ENCODE peak calls at places on chromosomes 5 and 9, in five cellular contexts. One of them, this sample, is unnamed. For H3K9me3, the result is how much of the 10 kb centered on the place peaks cover.

GRCh38 chr9:113990570-113990907 is 87.6 kb downstream of the AMBP start:
- DNase-seq in ovary: no peak
- DNase-seq in H1: no peak
- DNase-seq in transverse colon: no peak
- DNase-seq in A549: no peak
- DNase-seq in this sample: no peak

GRCh38 chr5:107389130-107389553 is 281.6 kb downstream of the EFNA5 start:
- DNase-seq in ovary: no peak
- DNase-seq in H1: no peak
- DNase-seq in transverse colon: peak
- DNase-seq in A549: no peak
- DNase-seq in this sample: no peak

GRCh38 chr5:80034559-80034958 is 589 bp upstream of the THBS4 start:
- DNase-seq in ovary: no peak
- DNase-seq in H1: no peak
- DNase-seq in transverse colon: no peak
- DNase-seq in A549: no peak
- DNase-seq in this sample: no peak

GRCh38 chr5:117889592-117889991 is 1098.8 kb downstream of the DTWD2 start:
- DNase-seq in ovary: no peak
- DNase-seq in H1: no peak
- DNase-seq in transverse colon: no peak
- DNase-seq in A549: no peak
- DNase-seq in this sample: no peak

GRCh38 chr5:148224131-148224742 is 14.1 kb upstream of the MARCOL start:
- DNase-seq in ovary: no peak
- DNase-seq in H1: no peak
- DNase-seq in transverse colon: no peak
- DNase-seq in A549: no peak
- DNase-seq in this sample: no peak

GRCh38 chr5:125987677-125988255 is 435.4 kb upstream of the GRAMD2B start:
- DNase-seq in ovary: no peak
- DNase-seq in H1: no peak
- DNase-seq in transverse colon: no peak
- DNase-seq in A549: no peak
- DNase-seq in this sample: no peak

GRCh38 chr5:6432206-6432605 is 16.5 kb upstream of the UBE2QL1 start:
- DNase-seq in ovary: no peak
- DNase-seq in H1: no peak
- DNase-seq in transverse colon: no peak
- DNase-seq in A549: no peak
- DNase-seq in this sample: no peak

GRCh38 chr5:126544087-126544740 is 50.8 kb downstream of the ALDH7A1 start:
- DNase-seq in ovary: no peak
- DNase-seq in H1: peak
- DNase-seq in transverse colon: peak
- DNase-seq in A549: peak
- DNase-seq in this sample: no peak

GRCh38 chr9:19488721-19489120 is 79.9 kb downstream of the ACER2 start:
- DNase-seq in ovary: no peak
- DNase-seq in H1: no peak
- DNase-seq in transverse colon: no peak
- DNase-seq in A549: no peak
- DNase-seq in this sample: no peak

GRCh38 chr5:9613360-9613759 is 16.8 kb downstream of the TAS2R1 start:
- DNase-seq in ovary: no peak
- DNase-seq in H1: no peak
- DNase-seq in transverse colon: no peak
- DNase-seq in A549: no peak
- DNase-seq in this sample: no peak

GRCh38 chr5:443239-444151 is 519 bp downstream of the EXOC3 start:
- DNase-seq in ovary: peak
- DNase-seq in H1: no peak
- DNase-seq in transverse colon: peak
- DNase-seq in A549: peak
- DNase-seq in this sample: peak

GRCh38 chr9:127683723-127684122 is 23.1 kb upstream of the CFAP157 start:
- DNase-seq in ovary: no peak
- DNase-seq in H1: no peak
- DNase-seq in transverse colon: no peak
- DNase-seq in A549: no peak
- DNase-seq in this sample: no peak

GRCh38 chr9:79477955-79478751 is 93.6 kb upstream of the TLE4 start:
- DNase-seq in ovary: no peak
- DNase-seq in H1: peak
- DNase-seq in transverse colon: peak
- DNase-seq in A549: no peak
- DNase-seq in this sample: no peak

GRCh38 chr5:6591671-6592288 is 41.1 kb downstream of the NSUN2 start:
- DNase-seq in ovary: no peak
- DNase-seq in H1: no peak
- DNase-seq in transverse colon: no peak
- DNase-seq in A549: no peak
- DNase-seq in this sample: no peak

GRCh38 chr9:114080773-114081440 is 2.8 kb upstream of the AMBP start:
- DNase-seq in ovary: no peak
- DNase-seq in H1: no peak
- DNase-seq in transverse colon: peak
- DNase-seq in A549: peak
- DNase-seq in this sample: peak

GRCh38 chr5:171606414-171607024 is 179.1 kb upstream of the SMIM23 start:
- DNase-seq in ovary: no peak
- DNase-seq in H1: no peak
- DNase-seq in transverse colon: no peak
- DNase-seq in A549: no peak
- DNase-seq in this sample: no peak

GRCh38 chr5:54186912-54187445 is 123.4 kb downstream of the ARL15 start:
- DNase-seq in ovary: no peak
- DNase-seq in H1: no peak
- DNase-seq in transverse colon: no peak
- DNase-seq in A549: no peak
- DNase-seq in this sample: no peak

GRCh38 chr9:126650404-126650804 is 36.7 kb downstream of the LMX1B start:
- DNase-seq in ovary: no peak
- DNase-seq in H1: no peak
- DNase-seq in transverse colon: no peak
- DNase-seq in A549: no peak
- DNase-seq in this sample: no peak

GRCh38 chr5:136082390-136083193 is 50.1 kb upstream of the SMAD5 start:
- DNase-seq in ovary: peak
- DNase-seq in H1: peak
- DNase-seq in transverse colon: peak
- DNase-seq in A549: peak
- DNase-seq in this sample: peak

GRCh38 chr5:38258037-38258318 is 381 bp upstream of the EGFLAM start:
- DNase-seq in ovary: no peak
- DNase-seq in H1: no peak
- DNase-seq in transverse colon: no peak
- DNase-seq in A549: no peak
- DNase-seq in this sample: no peak

GRCh38 chr5:126055348-126055729 is 367.9 kb upstream of the GRAMD2B start:
- DNase-seq in ovary: no peak
- DNase-seq in H1: no peak
- DNase-seq in transverse colon: no peak
- DNase-seq in A549: no peak
- DNase-seq in this sample: no peak

GRCh38 chr9:976805-977360 is 428 bp downstream of the DMRT3 start:
- DNase-seq in ovary: no peak
- DNase-seq in H1: peak
- DNase-seq in transverse colon: no peak
- DNase-seq in A549: peak
- DNase-seq in this sample: no peak

GRCh38 chr5:43140286-43140685 is 19.6 kb downstream of the ZNF131 start:
- DNase-seq in ovary: no peak
- DNase-seq in H1: no peak
- DNase-seq in transverse colon: no peak
- DNase-seq in A549: no peak
- DNase-seq in this sample: no peak

GRCh38 chr5:78984020-78984610 is 995 bp downstream of the ARSB start:
- DNase-seq in ovary: no peak
- DNase-seq in H1: no peak
- DNase-seq in transverse colon: no peak
- DNase-seq in A549: no peak
- DNase-seq in this sample: no peak

GRCh38 chr5:14667770-14668169 is 3.3 kb downstream of the OTULIN start:
- DNase-seq in ovary: no peak
- DNase-seq in H1: no peak
- DNase-seq in transverse colon: no peak
- DNase-seq in A549: no peak
- DNase-seq in this sample: no peak

DNA sequence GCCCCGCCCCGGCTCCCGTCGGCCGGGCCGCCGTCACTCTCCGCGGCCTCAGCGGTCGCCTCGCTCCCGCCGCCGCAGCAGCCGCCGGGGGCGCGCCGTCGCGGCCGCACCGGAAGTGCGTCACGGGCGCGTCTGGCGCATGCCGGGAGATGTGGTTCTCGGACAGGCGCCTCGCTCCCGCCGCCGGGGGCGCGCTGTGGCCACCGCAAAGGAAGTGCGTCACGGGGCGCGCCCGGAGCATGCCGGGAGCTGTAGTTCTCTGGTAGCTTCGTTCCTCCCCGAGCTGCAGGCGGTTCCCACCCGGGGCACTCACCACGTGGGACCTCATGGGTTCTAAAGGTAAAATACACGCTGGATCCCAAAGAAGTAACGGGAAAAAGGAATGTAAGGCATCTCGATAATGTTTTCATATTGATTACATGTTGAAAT is at the start of gene UBAC1:
- DNase-seq in ovary: peak
- DNase-seq in H1: peak
- DNase-seq in transverse colon: peak
- DNase-seq in A549: peak
- DNase-seq in this sample: peak
- TF ChIP-seq EP300 in ovary: peak
- TF ChIP-seq EP300 in H1: no peak
- TF ChIP-seq EP300 in transverse colon: no peak
- TF ChIP-seq EP300 in A549: no peak
- TF ChIP-seq EP300 in this sample: no peak

DNA sequence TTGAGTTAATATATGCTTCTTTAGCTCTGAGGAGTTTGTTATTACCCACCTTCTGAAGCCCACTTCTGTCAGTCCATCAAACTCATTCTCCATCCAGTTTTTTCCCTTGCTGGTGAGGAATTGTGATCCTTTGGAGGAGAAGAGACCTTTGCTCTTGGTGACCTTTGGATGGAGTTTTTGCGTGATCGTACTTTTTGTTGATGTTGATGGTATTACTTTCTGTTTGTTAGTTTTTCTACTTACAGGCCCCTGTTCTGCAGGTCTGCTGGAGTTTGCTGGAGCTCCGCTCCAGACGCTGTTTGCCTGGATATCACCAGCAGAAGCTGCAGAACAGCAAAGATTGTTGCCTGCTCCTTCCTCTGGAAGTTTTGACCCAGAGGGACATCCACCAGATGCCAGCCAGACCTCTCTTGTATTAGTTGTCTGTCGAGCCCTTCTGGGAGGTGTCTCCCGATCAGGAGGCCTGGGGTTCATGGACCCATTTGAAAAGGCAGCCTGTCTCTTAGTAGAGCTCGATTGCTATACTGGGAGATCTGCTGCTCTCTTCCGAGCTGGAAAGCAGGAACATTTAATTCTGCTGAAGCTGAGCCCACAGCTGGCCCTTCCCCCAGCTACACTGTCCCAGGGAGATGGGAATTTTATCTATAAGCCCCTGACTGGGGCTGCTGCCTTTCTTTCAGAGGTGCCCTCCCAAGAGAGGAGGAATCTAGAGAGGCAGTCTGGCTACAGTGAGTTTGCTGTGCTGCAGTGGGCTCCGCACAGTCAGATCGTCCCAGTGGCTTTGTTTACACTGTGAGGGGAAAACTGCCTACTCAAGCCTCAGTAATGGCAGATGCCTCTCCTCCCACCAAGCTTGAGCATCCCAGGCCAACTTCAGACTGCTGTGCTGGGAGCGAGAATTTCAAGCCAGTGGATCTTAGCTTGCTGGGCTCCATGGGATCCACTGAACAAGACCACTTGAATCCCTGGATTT is 445.5 kb downstream of the MAN2A1 start:
- DNase-seq in ovary: no peak
- DNase-seq in H1: no peak
- DNase-seq in transverse colon: no peak
- DNase-seq in A549: no peak
- DNase-seq in this sample: no peak
- H3K9me3 ChIP-seq in ovary: under half
- H3K9me3 ChIP-seq in H1: under half
- H3K9me3 ChIP-seq in transverse colon: under half
- H3K9me3 ChIP-seq in A549: under half
- H3K9me3 ChIP-seq in this sample: under half

DNA sequence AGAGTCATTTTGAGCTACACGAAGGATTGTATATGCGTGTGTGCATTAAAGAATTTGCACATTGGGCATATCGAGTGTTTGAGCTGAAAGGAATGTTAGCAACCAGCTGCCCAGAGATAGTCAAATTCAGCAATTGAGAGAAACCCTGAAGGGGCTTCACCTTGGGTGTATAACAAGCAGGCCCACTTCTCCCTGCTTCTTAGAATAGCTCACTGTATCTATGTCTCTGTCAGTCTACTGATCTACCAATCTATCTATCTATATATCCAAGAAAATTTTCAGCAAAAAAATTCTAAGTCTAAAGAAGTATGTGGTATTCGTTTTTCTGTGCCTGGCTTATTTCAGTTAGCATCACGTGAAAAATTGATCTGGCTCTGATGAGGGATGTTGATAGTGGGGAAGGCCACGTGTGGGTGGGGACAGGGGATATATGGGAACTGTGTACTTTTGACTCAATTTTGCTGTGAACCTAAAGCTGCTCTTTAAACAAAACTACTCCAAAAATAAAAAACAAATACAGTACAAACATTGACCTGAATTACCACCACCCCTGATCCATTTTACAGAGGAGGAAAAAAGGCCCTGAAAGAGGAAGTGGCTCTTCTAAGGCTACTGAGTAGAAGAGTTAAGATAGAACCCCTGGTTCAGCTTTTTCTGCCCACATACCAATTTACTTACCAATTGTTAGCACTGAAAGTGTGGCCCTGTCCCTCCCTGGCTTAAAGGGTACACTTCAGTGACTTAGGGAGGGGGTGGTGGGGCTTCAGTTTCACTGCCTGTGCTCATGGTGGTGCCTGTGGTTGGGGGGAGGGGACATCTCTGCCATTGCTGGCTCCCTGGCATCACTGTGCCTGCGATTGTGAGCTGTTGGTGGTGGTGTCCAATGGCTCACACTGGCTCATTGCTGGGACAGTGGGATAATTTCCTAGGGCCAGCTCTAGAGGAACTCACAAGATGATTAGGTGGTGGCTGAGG is 141.8 kb downstream of the DOCK2 start:
- DNase-seq in ovary: no peak
- DNase-seq in H1: no peak
- DNase-seq in transverse colon: no peak
- DNase-seq in A549: no peak
- DNase-seq in this sample: no peak
- TF ChIP-seq EP300 in ovary: no peak
- TF ChIP-seq EP300 in H1: no peak
- TF ChIP-seq EP300 in transverse colon: no peak
- TF ChIP-seq EP300 in A549: no peak
- TF ChIP-seq EP300 in this sample: no peak

DNA sequence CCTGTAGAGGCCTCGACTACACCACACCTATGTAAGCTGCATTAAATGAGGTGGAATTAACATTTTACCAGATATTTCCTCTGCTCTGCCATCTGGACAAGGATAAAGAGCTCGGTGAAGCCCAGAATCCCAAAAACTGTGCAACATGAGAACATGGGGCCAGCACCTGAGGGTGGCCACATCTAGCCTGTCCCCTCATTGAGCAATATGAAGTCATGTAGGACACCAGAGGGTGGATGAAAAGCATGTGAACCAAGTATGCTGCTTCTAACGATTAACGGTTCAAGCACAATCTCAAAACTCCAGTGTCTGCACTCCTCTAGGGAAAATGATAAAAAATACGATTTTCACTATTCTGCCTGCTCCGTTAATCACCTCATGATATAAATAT is 545.8 kb downstream of the EBF1 start:
- DNase-seq in ovary: no peak
- DNase-seq in H1: no peak
- DNase-seq in transverse colon: no peak
- DNase-seq in A549: no peak
- DNase-seq in this sample: no peak
- H3K9me3 ChIP-seq in ovary: under half
- H3K9me3 ChIP-seq in H1: under half
- H3K9me3 ChIP-seq in transverse colon: under half
- H3K9me3 ChIP-seq in A549: under half
- H3K9me3 ChIP-seq in this sample: under half

This sample was measured in sigmoid colon.